ENCODE peak calls at places on chromosome 20, in five cellular contexts. V is heart right ventricle, S is tibial artery, L is nephron progenitor cell, W is GM10248. D is an unnamed sample.

GRCh38 chr20:57048027-57048869 is 218.2 kb downstream of the BMP7 start:
- DNase-seq in W (peak), S (no peak), L (peak), V (no peak), D (peak)

GRCh38 chr20:46584508-46584907 is 34.1 kb upstream of the OCSTAMP start:
- DNase-seq in S (no peak), V (no peak), L (no peak), W (no peak), D (no peak)

GRCh38 chr20:19108181-19108580 is 104.3 kb upstream of the SLC24A3 start:
- DNase-seq in W (no peak), V (no peak), L (no peak), S (no peak), D (no peak)

GRCh38 chr20:37686762-37687477 is 6.9 kb upstream of the CTNNBL1 start:
- DNase-seq in V (no peak), S (no peak), W (no peak), L (no peak), D (no peak)

GRCh38 chr20:25294459-25295385 is 46.8 kb downstream of the PYGB start:
- DNase-seq in L (peak), V (no peak), S (peak), W (peak), D (peak)

GRCh38 chr20:25066386-25066785 is 8.4 kb upstream of the ACSS1 start:
- DNase-seq in V (no peak), L (no peak), W (no peak), S (no peak), D (no peak)

GRCh38 chr20:58891686-58892125 is 39.2 kb downstream of the GNAS start:
- DNase-seq in W (peak), L (peak), V (peak), S (no peak), D (peak)

GRCh38 chr20:40176442-40176841 is 512.6 kb downstream of the MAFB start:
- DNase-seq in V (no peak), L (no peak), W (no peak), S (no peak), D (no peak)

GRCh38 chr20:5714261-5715041 is 35.8 kb upstream of the SHLD1 start:
- DNase-seq in S (no peak), V (no peak), W (no peak), L (peak), D (no peak)

GRCh38 chr20:35967979-35968640 is at the start of gene CNBD2:
- DNase-seq in W (no peak), S (no peak), V (no peak), L (no peak), D (no peak)

GRCh38 chr20:33005132-33005566 is 916 bp upstream of the SUN5 start:
- DNase-seq in S (no peak), V (no peak), W (peak), L (no peak), D (no peak)

GRCh38 chr20:53902968-53903651 is 167.3 kb downstream of the BCAS1 start:
- DNase-seq in L (no peak), S (no peak), V (no peak), W (no peak), D (no peak)

GRCh38 chr20:24779886-24780285 is 169.2 kb upstream of the CST7 start:
- DNase-seq in W (no peak), L (no peak), V (no peak), S (no peak), D (no peak)

GRCh38 chr20:4230651-4231050 is 215.3 kb upstream of the RNF24 start:
- DNase-seq in S (no peak), V (no peak), W (no peak), L (no peak), D (no peak)

GRCh38 chr20:37968726-37969401 is 64.4 kb downstream of the TTI1 start:
- DNase-seq in W (no peak), V (no peak), S (no peak), L (no peak), D (no peak)

GRCh38 chr20:59932616-59933295 is 681 bp downstream of the SYCP2 start:
- DNase-seq in S (no peak), L (no peak), W (no peak), V (peak), D (no peak)

GRCh38 chr20:6051505-6051904 is 2.4 kb downstream of the LRRN4 start:
- DNase-seq in S (no peak), W (no peak), L (no peak), V (no peak), D (no peak)

GRCh38 chr20:63962426-63963347 is 6.5 kb upstream of the UCKL1 start:
- DNase-seq in L (no peak), W (no peak), S (no peak), V (peak), D (no peak)

GRCh38 chr20:9344080-9344920 is 170.1 kb upstream of the LAMP5 start:
- DNase-seq in W (no peak), S (no peak), L (no peak), V (no peak), D (no peak)

GRCh38 chr20:25039697-25040437 is 18.1 kb downstream of the ACSS1 start:
- DNase-seq in S (peak), L (no peak), W (no peak), V (peak), D (no peak)

GRCh38 chr20:48238326-48238725 is 453.0 kb upstream of the SULF2 start:
- DNase-seq in W (no peak), L (no peak), V (no peak), S (no peak), D (no peak)

GRCh38 chr20:13783528-13783927 is 1.2 kb downstream of the ESF1 start:
- DNase-seq in S (no peak), L (no peak), W (no peak), V (no peak), D (no peak)

GRCh38 chr20:59120491-59120890 is 43.1 kb upstream of the ZNF831 start:
- DNase-seq in W (peak), V (no peak), L (no peak), S (no peak), D (no peak)

GRCh38 chr20:53918949-53919361 is 151.4 kb downstream of the BCAS1 start:
- DNase-seq in S (no peak), L (peak), V (no peak), W (no peak), D (no peak)

GRCh38 chr20:64153861-64154589 is 10.2 kb upstream of the MYT1 start:
- DNase-seq in S (no peak), V (no peak), L (no peak), W (no peak), D (no peak)

GRCh38 chr20:3710027-3710426 is 2.4 kb downstream of the SIGLEC1 start:
- DNase-seq in S (no peak), W (no peak), L (no peak), V (peak), D (no peak)

GRCh38 chr20:38726849-38727601 is 2.7 kb downstream of the SLC32A1 start:
- DNase-seq in L (peak), S (no peak), V (no peak), W (peak), D (peak)

GRCh38 chr20:4524307-4524706 is 197.4 kb upstream of the PRND start:
- DNase-seq in L (no peak), W (no peak), V (no peak), S (no peak), D (no peak)

GRCh38 chr20:51417745-51418529 is 124.6 kb downstream of the NFATC2 start:
- DNase-seq in V (no peak), L (no peak), S (no peak), W (no peak), D (no peak)
- TF ChIP-seq CTCF in V (no peak), L (no peak), S (no peak), W (no peak), D (no peak)

DNA sequence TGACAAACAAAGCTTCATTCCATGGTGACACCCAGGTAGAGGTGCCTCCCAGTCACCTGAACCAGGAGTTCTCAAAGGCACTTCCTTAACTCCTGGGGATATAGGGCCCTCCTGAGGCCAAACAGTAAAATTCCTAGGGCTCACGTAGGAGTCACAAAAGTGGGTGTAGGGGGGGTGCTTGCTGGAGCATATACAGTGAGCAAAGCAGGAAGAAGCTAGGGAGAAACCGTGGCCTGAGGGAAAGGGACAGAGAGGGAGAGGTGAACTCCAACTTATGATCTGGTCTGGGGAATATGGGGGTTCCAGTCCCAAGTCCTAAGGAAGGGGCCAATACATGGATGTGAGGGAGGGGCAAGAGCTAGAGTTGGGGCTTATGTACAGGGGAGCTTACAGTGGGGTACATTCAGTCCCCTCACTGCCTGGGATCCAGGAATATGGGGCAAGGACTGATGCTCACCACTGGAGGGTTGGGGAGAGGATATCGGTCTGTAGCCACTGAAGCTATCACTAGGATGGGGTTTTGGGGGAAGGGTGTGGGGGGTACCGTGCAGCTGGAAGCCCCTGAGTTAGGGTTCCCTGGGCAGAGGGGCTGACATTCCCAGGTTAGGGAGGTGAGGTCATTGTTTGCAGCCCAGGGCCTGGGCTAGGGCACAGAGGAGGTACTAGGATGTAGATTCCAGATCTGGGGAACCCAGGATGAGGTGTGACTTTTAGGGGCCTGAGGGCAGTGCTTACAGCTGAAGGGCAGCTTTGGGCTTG is 950 bp downstream of the PEDS1 start:
- DNase-seq in W (no peak), L (no peak), V (no peak), S (no peak), D (no peak)
- TF ChIP-seq CTCF in W (no peak), L (no peak), V (no peak), S (no peak), D (peak)

GRCh38 chr20:62683136-62683535 is 25.5 kb upstream of the NTSR1 start:
- DNase-seq in S (no peak), W (no peak), L (no peak), V (no peak), D (no peak)

GRCh38 chr20:62684986-62685385 is 23.6 kb upstream of the NTSR1 start:
- DNase-seq in W (no peak), L (peak), S (no peak), V (no peak), D (no peak)

GRCh38 chr20:62688083-62688482 is 20.6 kb upstream of the NTSR1 start:
- DNase-seq in S (no peak), V (no peak), W (no peak), L (no peak), D (no peak)

GRCh38 chr20:62686869-62687830 is 21.5 kb upstream of the NTSR1 start:
- DNase-seq in S (no peak), L (no peak), W (no peak), V (no peak), D (no peak)

DNA sequence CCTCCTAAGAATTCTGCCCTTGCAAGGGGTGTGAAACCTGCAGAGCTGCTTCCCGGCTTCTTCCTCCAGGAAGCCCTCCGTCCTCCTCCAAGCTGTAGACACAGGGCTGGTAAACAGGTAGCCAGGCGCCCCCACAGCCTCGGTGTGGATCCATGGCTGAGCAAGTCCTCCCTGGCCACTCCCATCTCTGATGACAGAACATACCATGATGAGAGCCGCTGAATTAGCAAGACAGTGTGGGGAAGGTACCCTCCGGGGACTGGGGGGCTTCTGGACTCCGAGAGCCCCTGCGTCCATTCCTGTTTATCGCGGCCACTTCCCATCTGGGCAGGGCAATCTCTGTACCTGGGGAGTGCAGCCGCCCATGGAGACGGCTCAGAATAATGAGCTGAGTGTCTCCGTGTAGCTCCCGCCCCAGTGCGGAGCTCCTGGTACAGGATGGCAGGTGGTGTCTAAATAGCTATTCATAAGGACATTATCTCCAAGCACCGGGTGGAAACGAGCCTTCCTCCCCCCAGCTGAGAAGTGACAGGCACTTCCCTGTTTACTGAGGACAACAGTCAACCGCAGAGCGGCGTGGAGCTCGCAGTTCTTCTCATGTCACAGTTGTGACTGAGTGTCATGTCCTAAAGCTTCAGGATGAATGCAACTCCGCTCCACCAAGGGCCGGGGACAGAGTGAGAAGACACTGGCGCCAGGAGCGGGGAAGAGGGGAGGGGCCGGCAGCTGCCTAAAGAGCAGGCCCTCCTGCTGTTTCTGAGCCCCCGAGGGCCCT is 22.7 kb upstream of the NTSR1 start:
- DNase-seq in L (peak), S (peak), W (no peak), V (peak), D (no peak)
- TF ChIP-seq CTCF in L (no peak), S (no peak), W (no peak), V (no peak), D (no peak)

GRCh38 chr20:16206817-16207216 is 366.4 kb downstream of the KIF16B start:
- DNase-seq in V (no peak), L (no peak), W (no peak), S (no peak), D (no peak)
- TF ChIP-seq CTCF in V (no peak), L (no peak), W (no peak), S (no peak), D (no peak)

GRCh38 chr20:45041464-45042337 is 59.2 kb downstream of the KCNS1 start:
- DNase-seq in W (no peak), V (no peak), L (no peak), S (no peak), D (no peak)

GRCh38 chr20:45047581-45048119 is 53.3 kb downstream of the KCNS1 start:
- DNase-seq in L (no peak), S (no peak), W (no peak), V (no peak), D (no peak)

GRCh38 chr20:45044601-45045000 is 56.3 kb downstream of the KCNS1 start:
- DNase-seq in W (no peak), L (no peak), V (no peak), S (no peak), D (no peak)

GRCh38 chr20:45042978-45043377 is 57.9 kb downstream of the KCNS1 start:
- DNase-seq in W (no peak), L (no peak), V (no peak), S (no peak), D (no peak)

GRCh38 chr20:45044084-45044573 is 56.8 kb downstream of the KCNS1 start:
- DNase-seq in S (no peak), L (peak), V (no peak), W (peak), D (peak)
- TF ChIP-seq CTCF in S (peak), L (peak), V (peak), W (peak), D (peak)

GRCh38 chr20:11117808-11118528 is 444.2 kb upstream of the JAG1 start:
- DNase-seq in W (no peak), S (no peak), V (no peak), L (no peak), D (no peak)
- TF ChIP-seq CTCF in W (no peak), S (no peak), V (no peak), L (no peak), D (no peak)

GRCh38 chr20:20594171-20594530 is 118.3 kb downstream of the RALGAPA2 start:
- DNase-seq in L (no peak), V (no peak), W (peak), S (no peak), D (peak)

DNA sequence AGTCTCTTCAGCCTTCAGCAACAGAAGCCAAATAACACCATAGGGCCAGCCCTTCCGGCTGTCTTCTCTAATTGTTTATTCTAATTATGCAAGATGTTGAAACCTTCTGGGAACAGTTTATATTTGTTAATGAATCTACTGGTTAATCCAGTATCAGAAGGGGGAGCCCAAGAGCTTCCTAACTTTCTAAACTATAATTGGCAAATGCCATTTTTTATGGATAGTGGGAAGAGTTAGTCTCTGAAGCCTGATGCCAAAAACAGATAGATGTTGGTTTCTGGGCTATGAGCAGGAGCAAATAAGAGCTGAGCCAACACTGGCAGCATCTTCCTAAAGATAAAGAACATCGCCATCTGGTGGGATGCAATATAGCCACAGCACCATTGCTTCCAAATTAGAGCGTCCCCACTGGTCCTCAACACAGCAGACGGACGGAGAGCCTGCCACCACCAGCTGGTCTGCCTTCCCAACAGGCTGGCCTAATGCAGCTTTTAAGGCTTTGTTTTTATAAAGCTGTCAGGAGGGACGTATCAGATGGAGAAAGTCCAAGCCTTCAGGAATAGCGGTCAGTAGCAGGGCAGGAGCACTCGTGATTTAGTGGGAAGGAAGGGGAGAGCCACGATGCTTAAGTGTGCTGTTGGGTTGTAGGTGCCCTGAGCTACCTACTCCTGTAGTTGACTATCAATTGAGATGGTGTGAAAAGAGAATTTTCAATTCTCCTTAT is 118.8 kb downstream of the RALGAPA2 start:
- DNase-seq in W (peak), S (no peak), L (peak), V (no peak), D (peak)
- TF ChIP-seq CTCF in W (peak), S (peak), L (peak), V (peak), D (no peak)

GRCh38 chr20:61875221-61875885 is 190.3 kb downstream of the TAF4 start:
- DNase-seq in W (no peak), L (peak), V (peak), S (no peak), D (no peak)
- TF ChIP-seq CTCF in W (no peak), L (peak), V (no peak), S (no peak), D (no peak)

GRCh38 chr20:2204021-2204420 is 91.8 kb upstream of the TGM3 start:
- DNase-seq in V (no peak), W (no peak), L (no peak), S (no peak), D (no peak)

GRCh38 chr20:2210646-2211556 is 84.9 kb upstream of the TGM3 start:
- DNase-seq in S (peak), L (no peak), V (no peak), W (no peak), D (no peak)

GRCh38 chr20:2208897-2209296 is 86.9 kb upstream of the TGM3 start:
- DNase-seq in S (no peak), V (no peak), L (no peak), W (no peak), D (no peak)

GRCh38 chr20:2206957-2207769 is 88.6 kb upstream of the TGM3 start:
- DNase-seq in S (peak), V (peak), L (peak), W (peak), D (peak)

DNA sequence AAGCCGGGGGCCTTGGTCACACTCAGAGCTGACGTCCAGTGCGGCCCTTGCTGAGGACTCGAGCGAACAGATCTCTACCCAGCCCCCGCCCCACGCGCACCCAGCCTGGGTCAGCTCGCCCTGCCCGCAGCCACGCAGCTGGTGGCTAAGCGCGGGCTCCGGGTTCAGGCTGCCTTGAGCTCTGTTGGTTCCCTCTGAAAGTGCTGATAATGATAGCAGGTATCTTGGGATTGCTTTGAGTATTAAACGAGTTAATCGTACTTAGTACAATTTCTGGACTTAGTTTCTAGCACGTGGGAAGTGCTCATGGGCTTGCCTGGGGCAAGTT is 88.1 kb upstream of the TGM3 start:
- DNase-seq in V (no peak), W (no peak), S (no peak), L (no peak), D (no peak)
- TF ChIP-seq CTCF in V (peak), W (no peak), S (no peak), L (peak), D (no peak)

D was measured in GM13976.